ENCODE peak calls at places on chromosomes 1 and 21, in seven cellular contexts. L is activated B cell treated with CpG ODN at 0.5 μM for 24 hours, R is cardiac fibroblast, X is HFFc6, O is fibroblast of mammary gland, D is tibial artery, Y is Panc1. T is an unnamed sample.

GRCh38 chr1:32798679-32799416 is 18.3 kb downstream of the YARS1 start:
- DNase-seq in L (no peak), R (no peak), X (no peak), O (no peak), D (no peak), Y (no peak), T (peak; percentile 38)

GRCh38 chr1:45843474-45843905 is 40.1 kb downstream of the MAST2 start:
- DNase-seq in L (no peak), R (peak; percentile 72), X (no peak), O (peak; percentile 55), D (no peak), Y (no peak), T (peak; percentile 47)

GRCh38 chr1:13487143-13487868 is 26.5 kb downstream of the LRRC38 start:
- DNase-seq in L (no peak), R (no peak), X (no peak), O (no peak), D (no peak), Y (no peak), T (no peak)

GRCh38 chr1:173474097-173474779 is 2.9 kb upstream of the PRDX6 start:
- DNase-seq in L (no peak), R (peak; percentile 22), X (no peak), O (no peak), D (no peak), Y (no peak), T (no peak)

GRCh38 chr21:16605588-16605987 is 875.8 kb downstream of the USP25 start:
- DNase-seq in L (no peak), R (peak; percentile 51), X (no peak), O (peak; percentile 15), D (no peak), Y (no peak), T (peak; percentile 9)

GRCh38 chr1:113993766-113994165 is 14.5 kb downstream of the OLFML3 start:
- DNase-seq in L (no peak), R (no peak), X (no peak), O (no peak), D (no peak), Y (no peak), T (no peak)

GRCh38 chr1:12629521-12629956 is 11.5 kb upstream of the DHRS3 start:
- DNase-seq in L (no peak), R (no peak), X (no peak), O (no peak), D (no peak), Y (no peak), T (no peak)

GRCh38 chr1:20058531-20058930 is 11.5 kb upstream of the PLA2G5 start:
- DNase-seq in L (no peak), R (peak; percentile 78), X (peak; percentile 63), O (peak; percentile 89), D (no peak), Y (no peak), T (peak; percentile 76)

GRCh38 chr1:6260433-6260934 is 414 bp downstream of the GPR153 start:
- DNase-seq in L (peak; percentile 31), R (peak; percentile 37), X (no peak), O (no peak), D (no peak), Y (no peak), T (no peak)

GRCh38 chr1:182054698-182055326 is 6.7 kb downstream of the ZNF648 start:
- DNase-seq in L (no peak), R (no peak), X (no peak), O (peak; percentile 35), D (peak; percentile 56), Y (no peak), T (peak; percentile 12)

GRCh38 chr1:181033799-181034391 is at the start of gene MR1:
- DNase-seq in L (no peak), R (peak; percentile 90), X (peak; percentile 85), O (peak; percentile 90), D (no peak), Y (peak; percentile 76), T (peak; percentile 73)

GRCh38 chr21:42066521-42066920 is 4.6 kb upstream of the UMODL1 start:
- DNase-seq in L (no peak), R (no peak), X (no peak), O (no peak), D (no peak), Y (no peak), T (no peak)

GRCh38 chr1:149936076-149936991 is at the start of gene MTMR11:
- DNase-seq in L (no peak), R (peak; percentile 48), X (peak; percentile 9), O (peak; percentile 42), D (peak; percentile 51), Y (no peak), T (peak; percentile 69)

GRCh38 chr1:151620286-151620685 is 8.4 kb downstream of the SNX27 start:
- DNase-seq in L (no peak), R (peak; percentile 52), X (no peak), O (peak; percentile 52), D (no peak), Y (no peak), T (peak; percentile 60)

GRCh38 chr1:108512239-108513071 is 47.4 kb upstream of the EEIG2 start:
- DNase-seq in L (no peak), R (peak; percentile 68), X (peak; percentile 11), O (peak; percentile 55), D (no peak), Y (no peak), T (peak; percentile 19)

GRCh38 chr1:84365225-84366221 is 32.8 kb upstream of the DNASE2B start:
- DNase-seq in L (no peak), R (peak; percentile 89), X (peak; percentile 98), O (peak; percentile 99), D (no peak), Y (peak; percentile 95), T (peak; percentile 98)

GRCh38 chr1:183588827-183589226 is 1.4 kb downstream of the NCF2 start:
- DNase-seq in L (no peak), R (no peak), X (no peak), O (no peak), D (no peak), Y (no peak), T (no peak)

GRCh38 chr1:223358826-223359225 is 5.2 kb downstream of the SUSD4 start:
- DNase-seq in L (no peak), R (no peak), X (no peak), O (no peak), D (no peak), Y (no peak), T (no peak)

GRCh38 chr1:94125551-94126514 is 4.9 kb upstream of the ABCA4 start:
- DNase-seq in L (no peak), R (no peak), X (no peak), O (no peak), D (no peak), Y (no peak), T (no peak)

GRCh38 chr1:56132520-56132919 is 446.8 kb downstream of the PLPP3 start:
- DNase-seq in L (no peak), R (no peak), X (no peak), O (no peak), D (no peak), Y (no peak), T (no peak)

GRCh38 chr1:34684246-34684645 is 70.6 kb upstream of the GJB5 start:
- DNase-seq in L (no peak), R (no peak), X (no peak), O (no peak), D (no peak), Y (no peak), T (no peak)

GRCh38 chr1:201676061-201676644 is 137.2 kb downstream of the NAV1 start:
- DNase-seq in L (no peak), R (peak; percentile 37), X (peak; percentile 18), O (peak; percentile 31), D (no peak), Y (no peak), T (no peak)

GRCh38 chr1:49424782-49425181 is 599.0 kb downstream of the AGBL4 start:
- DNase-seq in L (no peak), R (no peak), X (no peak), O (no peak), D (no peak), Y (no peak), T (no peak)

GRCh38 chr1:11142618-11143391 is 43.1 kb upstream of the EXOSC10 start:
- DNase-seq in L (no peak), R (no peak), X (no peak), O (no peak), D (no peak), Y (no peak), T (peak; percentile 43)

GRCh38 chr1:75203415-75204277 is 69.5 kb downstream of the LHX8 start:
- DNase-seq in L (no peak), R (peak; percentile 63), X (peak; percentile 60), O (peak; percentile 54), D (no peak), Y (peak; percentile 62), T (peak; percentile 33)

GRCh38 chr1:62230724-62231123 is 36.1 kb downstream of the L1TD1 start:
- DNase-seq in L (no peak), R (no peak), X (peak; percentile 88), O (peak; percentile 57), D (no peak), Y (no peak), T (peak; percentile 20)

DNA sequence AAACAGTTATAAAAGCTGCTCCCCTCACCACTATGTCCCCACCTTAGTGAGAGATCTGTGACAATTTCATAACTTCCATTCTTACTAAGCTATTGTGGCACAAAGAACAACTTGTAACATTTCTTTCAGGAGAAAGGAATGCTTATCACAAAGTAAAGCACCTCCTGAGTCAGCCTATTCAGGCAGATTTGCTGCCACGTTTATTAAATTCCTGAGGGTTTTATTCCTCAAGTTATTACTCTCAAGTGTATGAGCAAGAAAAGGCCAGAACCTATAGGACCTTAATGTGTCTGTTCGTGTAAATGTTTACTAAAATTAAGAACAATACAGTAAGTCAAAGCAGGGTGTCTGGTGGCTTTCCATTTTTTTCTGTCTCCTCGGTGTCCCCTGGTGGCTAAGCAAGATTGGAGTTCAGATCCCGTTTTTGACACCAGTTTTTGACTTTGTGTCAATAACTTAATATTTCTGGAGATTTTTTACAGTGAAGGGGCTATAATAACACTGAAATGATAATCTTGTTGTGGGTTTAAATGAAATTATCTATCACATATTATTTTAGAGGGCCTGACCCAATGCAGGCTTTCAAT is 1539.6 kb downstream of the BRINP3 start:
- DNase-seq in L (no peak), R (no peak), X (no peak), O (no peak), D (no peak), Y (peak; percentile 12), T (no peak)
- TF ChIP-seq CTCF in L (no peak), R (no peak), X (no peak), O (no peak), D (no peak), Y (peak; percentile 44), T (no peak)

GRCh38 chr1:153791856-153792253 is 16.6 kb downstream of the SLC27A3 start:
- DNase-seq in L (no peak), R (peak; percentile 41), X (peak; percentile 41), O (peak; percentile 76), D (peak; percentile 19), Y (no peak), T (peak; percentile 69)
- TF ChIP-seq CTCF in L (no peak), R (no peak), X (no peak), O (peak; percentile 11), D (no peak), Y (no peak), T (no peak)

GRCh38 chr1:30998171-30998570 is 67.3 kb downstream of the PUM1 start:
- DNase-seq in L (no peak), R (no peak), X (no peak), O (no peak), D (no peak), Y (no peak), T (no peak)
- TF ChIP-seq CTCF in L (no peak), R (no peak), X (no peak), O (no peak), D (no peak), Y (no peak), T (no peak)

DNA sequence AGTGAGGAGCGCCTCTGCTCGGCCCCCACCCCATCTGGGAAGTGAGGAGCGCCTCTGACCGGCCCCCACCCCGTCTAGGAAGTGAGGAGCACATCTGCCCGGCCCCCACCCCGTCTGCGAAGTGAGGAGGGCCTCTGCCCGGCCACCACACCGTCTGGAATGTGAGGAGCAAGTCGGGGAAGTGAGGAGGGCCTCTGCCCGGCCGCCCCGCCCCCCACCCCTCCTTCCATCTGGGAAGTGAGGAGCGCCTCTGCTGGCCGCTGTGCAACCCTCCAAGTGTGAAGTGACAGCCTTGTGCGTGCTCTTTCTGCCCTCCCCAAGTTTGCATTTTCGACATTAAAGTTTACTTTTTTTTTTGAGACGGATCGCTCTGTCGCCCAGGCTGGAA is 5.1 kb upstream of the ZZZ3 start:
- DNase-seq in L (no peak), R (peak; percentile 40), X (no peak), O (peak; percentile 15), D (no peak), Y (no peak), T (peak; percentile 36)
- TF ChIP-seq CTCF in L (no peak), R (peak; percentile 30), X (no peak), O (peak; percentile 26), D (no peak), Y (no peak), T (peak; percentile 37)

T was measured in foreskin fibroblast.